ENCODE peak calls at places on chromosomes 16 and 17, in four cellular contexts. L is GM12878, R is Caco-2, K is HCT116. T is an unnamed sample.

GRCh38 chr16:66367968-66368891 is 1.7 kb downstream of the CDH5 start:
- DNase-seq in K (no peak), R (no peak), L (no peak), T (no peak)

GRCh38 chr16:19479302-19479721 is 42.6 kb downstream of the GDE1 start:
- DNase-seq in R (no peak), L (no peak), K (no peak), T (no peak)

GRCh38 chr16:8694795-8695194 is 20.4 kb downstream of the ABAT start:
- DNase-seq in K (no peak), L (no peak), R (no peak), T (no peak)

GRCh38 chr17:78322858-78323455 is 36.9 kb downstream of the SOCS3 start:
- DNase-seq in L (no peak), K (no peak), R (no peak), T (no peak)

GRCh38 chr17:51257150-51258081 is 2.4 kb downstream of the MBTD1 start:
- DNase-seq in K (no peak), R (no peak), L (no peak), T (no peak)

GRCh38 chr17:2418572-2418971 is 17.7 kb upstream of the MNT start:
- DNase-seq in K (no peak), R (no peak), L (no peak), T (no peak)

GRCh38 chr17:69067274-69068047 is 6.7 kb upstream of the ABCA9 start:
- DNase-seq in R (no peak), K (peak; percentile 4), L (no peak), T (no peak)

GRCh38 chr16:50400967-50401348 is 32.2 kb upstream of the BRD7 start:
- DNase-seq in K (no peak), R (no peak), L (no peak), T (no peak)

GRCh38 chr17:57408064-57408811 is 151.9 kb downstream of the MSI2 start:
- DNase-seq in K (no peak), L (peak; percentile 46), R (no peak), T (no peak)

GRCh38 chr17:82753201-82753464 is 1.3 kb downstream of the TBCD start:
- DNase-seq in L (no peak), K (no peak), R (no peak), T (no peak)

GRCh38 chr17:52383493-52384100 is 225.1 kb upstream of the CA10 start:
- DNase-seq in R (peak; percentile 70), K (peak; percentile 4), L (no peak), T (no peak)

GRCh38 chr17:14776791-14777190 is 475.9 kb downstream of the HS3ST3B1 start:
- DNase-seq in K (no peak), R (no peak), L (no peak), T (no peak)

GRCh38 chr17:30701498-30701989 is 122.9 kb downstream of the CRLF3 start:
- DNase-seq in R (no peak), K (no peak), L (no peak), T (no peak)

GRCh38 chr16:2842340-2843000 is 12.4 kb downstream of the ZG16B start:
- DNase-seq in R (no peak), L (no peak), K (peak; percentile 98), T (no peak)

GRCh38 chr17:66306413-66306812 is 4.0 kb downstream of the PRKCA start:
- DNase-seq in K (no peak), L (no peak), R (no peak), T (no peak)

GRCh38 chr16:13392341-13392740 is 490.9 kb downstream of the SHISA9 start:
- DNase-seq in L (no peak), R (no peak), K (no peak), T (no peak)

GRCh38 chr16:65119905-65120341 is 1.9 kb downstream of the CDH11 start:
- DNase-seq in L (no peak), K (no peak), R (no peak), T (peak; percentile 42)

GRCh38 chr17:80892900-80893603 is 98.6 kb upstream of the CHMP6 start:
- DNase-seq in L (no peak), R (no peak), K (peak; percentile 53), T (no peak)

GRCh38 chr16:11896776-11897175 is 19.0 kb downstream of the GSPT1 start:
- DNase-seq in R (no peak), K (no peak), L (no peak), T (no peak)

GRCh38 chr16:23941963-23942564 is 106.3 kb downstream of the PRKCB start:
- DNase-seq in L (no peak), R (no peak), K (no peak), T (no peak)

GRCh38 chr16:63361032-63361624 is 1324.9 kb upstream of the CDH8 start:
- DNase-seq in K (peak; percentile 15), R (peak; percentile 56), L (no peak), T (peak; percentile 16)

GRCh38 chr16:79635488-79635887 is 35.0 kb upstream of the MAF start:
- DNase-seq in K (no peak), L (no peak), R (no peak), T (no peak)

GRCh38 chr17:9971991-9972390 is 66.9 kb upstream of the RCVRN start:
- DNase-seq in L (no peak), K (no peak), R (no peak), T (no peak)

GRCh38 chr16:14263011-14263410 is 191.9 kb downstream of the MRTFB start:
- DNase-seq in R (no peak), L (no peak), K (no peak), T (no peak)

GRCh38 chr16:49700928-49701685 is 154.8 kb downstream of the ZNF423 start:
- DNase-seq in R (no peak), K (no peak), L (no peak), T (no peak)

GRCh38 chr16:4323845-4324478 is 8.1 kb downstream of the GLIS2 start:
- DNase-seq in K (no peak), L (no peak), R (no peak), T (no peak)

GRCh38 chr17:41718287-41718645 is 6.1 kb downstream of the GAST start:
- DNase-seq in R (no peak), L (no peak), K (no peak), T (no peak)

DNA sequence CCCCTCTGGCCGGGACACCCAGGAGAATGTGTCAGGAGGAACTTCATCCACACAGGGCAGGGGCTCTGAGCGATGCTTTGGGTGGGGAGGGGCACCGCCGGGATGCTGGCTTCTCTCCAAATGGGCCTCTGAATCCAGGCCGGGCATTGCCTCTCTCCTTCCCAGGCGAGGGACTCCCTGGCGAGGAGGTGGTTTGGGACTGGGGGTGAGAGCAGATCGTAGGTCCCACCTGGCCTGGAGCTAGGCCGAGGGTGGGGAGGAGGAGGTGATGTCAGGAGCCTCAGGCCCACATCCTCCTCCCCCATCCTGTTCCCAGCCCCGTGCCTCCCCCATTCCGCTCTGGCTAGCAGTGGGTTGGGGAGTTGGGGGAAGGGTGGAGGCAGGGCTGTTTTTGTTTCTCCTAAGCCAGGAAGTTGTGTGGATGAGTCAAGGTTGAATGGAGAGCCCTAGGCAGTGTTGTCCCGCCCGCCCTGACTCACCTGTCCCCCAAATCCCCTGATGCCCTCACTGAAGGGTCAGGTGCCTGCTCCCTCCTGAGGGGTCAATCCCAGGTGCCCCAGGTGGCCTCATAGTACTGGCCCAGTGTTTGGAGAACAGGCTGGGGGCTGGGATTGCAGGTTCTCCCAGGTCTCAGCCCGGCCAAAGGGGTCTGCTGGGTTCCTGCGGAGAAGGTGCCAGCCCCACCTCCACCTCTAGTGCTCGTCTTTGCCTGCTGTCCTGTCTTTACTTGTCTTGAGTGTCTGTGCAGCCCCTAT is 2.8 kb downstream of the GRB7 start:
- DNase-seq in R (no peak), L (no peak), K (peak; percentile 43), T (peak; percentile 65)
- H3K4me3 ChIP-seq in R (peak overlapping the region; percentile 73), L (no peak overlapping the region), K (peak overlapping the region; percentile 84), T (no peak overlapping the region)

GRCh38 chr17:76080934-76081287 is 1.9 kb downstream of the ZACN start:
- DNase-seq in R (no peak), K (no peak), L (no peak), T (no peak)

GRCh38 chr17:76077582-76078110 is 1.3 kb upstream of the ZACN start:
- DNase-seq in L (no peak), K (no peak), R (no peak), T (no peak)

GRCh38 chr17:76080207-76080933 is 1.4 kb downstream of the ZACN start:
- DNase-seq in K (no peak), L (no peak), R (no peak), T (no peak)

GRCh38 chr17:76079577-76080206 is 710 bp downstream of the ZACN start:
- DNase-seq in K (no peak), L (no peak), R (no peak), T (no peak)

DNA sequence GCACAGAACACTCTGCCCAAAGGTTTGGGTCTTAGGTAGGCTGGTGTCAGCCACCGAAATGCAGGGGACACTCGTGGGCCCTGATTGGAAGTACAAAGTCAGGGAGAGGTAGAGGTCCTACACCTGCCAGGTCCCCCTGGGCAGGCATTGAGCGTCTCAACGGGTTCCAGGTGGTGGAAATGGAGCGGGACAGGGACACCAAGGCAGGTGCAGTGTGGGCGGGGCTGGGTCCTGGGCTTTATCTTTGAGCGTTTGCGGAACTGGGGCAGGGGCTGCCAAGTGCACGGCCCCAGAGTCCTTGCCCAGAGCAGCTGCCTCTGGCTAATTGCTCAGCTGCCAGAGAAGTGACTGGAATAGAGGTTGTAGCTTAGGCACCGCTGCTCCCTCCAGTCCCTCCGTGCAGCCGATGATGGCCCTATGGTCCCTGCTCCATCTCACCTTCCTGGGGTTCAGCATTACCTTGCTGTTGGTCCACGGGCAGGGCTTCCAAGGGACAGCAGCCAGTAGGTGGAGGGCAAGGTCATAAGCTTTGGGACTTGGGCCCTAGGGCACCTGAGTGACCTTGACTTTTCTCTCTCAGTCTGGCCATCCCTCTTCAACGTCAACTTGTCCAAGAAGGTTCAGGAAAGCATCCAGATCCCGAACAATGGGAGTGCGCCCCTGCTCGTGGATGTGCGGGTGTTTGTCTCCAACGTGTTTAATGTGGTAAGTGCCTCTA is at the start of gene ZACN:
- DNase-seq in L (no peak), K (no peak), R (no peak), T (no peak)
- H3K27me3 ChIP-seq in L (peaks cover 7% of the 10 kb centered on the region), K (peaks cover 8% of the 10 kb centered on the region), R (no peaks in the 10 kb centered on the region), T (peaks cover 68% of the 10 kb centered on the region)

GRCh38 chr17:18037482-18037881 is 1.5 kb downstream of the ATPAF2 start:
- DNase-seq in R (no peak), L (no peak), K (no peak), T (no peak)
- H3K4me3 ChIP-seq in R (no peak overlapping the region), L (peak overlapping the region; percentile 80), K (peak overlapping the region; percentile 85), T (no peak overlapping the region)

GRCh38 chr16:1289480-1289872 is 20.0 kb upstream of the UBE2I start:
- DNase-seq in K (no peak), L (no peak), R (no peak), T (no peak)

GRCh38 chr16:1290860-1291575 is 18.4 kb upstream of the UBE2I start:
- DNase-seq in R (peak; percentile 44), K (no peak), L (no peak), T (no peak)

GRCh38 chr16:1288813-1289479 is 20.5 kb upstream of the UBE2I start:
- DNase-seq in K (no peak), L (no peak), R (no peak), T (no peak)

GRCh38 chr16:1291576-1291974 is 17.9 kb upstream of the UBE2I start:
- DNase-seq in K (no peak), R (no peak), L (no peak), T (no peak)

DNA sequence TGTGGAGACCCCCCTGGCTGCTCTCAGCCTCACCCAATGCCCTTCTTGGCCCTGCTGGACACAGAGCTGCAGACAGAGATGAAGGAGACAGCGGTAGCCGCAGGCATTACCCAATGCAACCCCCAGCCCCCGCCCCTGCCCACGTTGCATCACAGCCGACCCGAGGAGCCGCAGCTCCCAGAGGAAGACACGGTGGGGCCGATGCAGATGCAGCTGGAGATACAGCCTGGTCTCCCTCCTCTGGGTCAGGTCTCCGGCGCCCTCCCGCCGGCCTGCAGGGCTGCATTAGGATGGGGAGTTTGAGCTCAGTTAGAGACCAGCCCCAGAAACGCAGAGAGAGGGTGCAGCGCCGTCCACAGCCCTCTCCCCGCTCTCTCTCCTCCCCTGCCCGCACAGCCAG is 19.4 kb upstream of the UBE2I start:
- DNase-seq in R (no peak), K (no peak), L (no peak), T (no peak)
- H3K27me3 ChIP-seq in R (no peaks in the 10 kb centered on the region), K (no peaks in the 10 kb centered on the region), L (no peaks in the 10 kb centered on the region), T (peaks cover 71% of the 10 kb centered on the region)